ENCODE peak calls at places on chromosomes 12 and 14, in seven cellular contexts. L is HepG2, O is GM12878, S is T47D, X is H1, V is SK-N-SH, E is K562. N is an unnamed sample.

GRCh38 chr14:31937730-31938346 is 139.3 kb upstream of the ARHGAP5 start:
- DNase-seq in E (peak), S (no peak), O (peak), L (peak), V (no peak), X (no peak), N (peak)

GRCh38 chr14:69726761-69727511 is 40.0 kb upstream of the SRSF5 start:
- DNase-seq in S (peak), E (peak), L (peak), X (peak), V (peak), O (peak), N (no peak)

GRCh38 chr12:1474567-1475153 is 119.7 kb downstream of the FBXL14 start:
- DNase-seq in E (no peak), V (peak), S (no peak), O (no peak), L (no peak), X (no peak), N (peak)

GRCh38 chr12:51941011-51941561 is 10.4 kb upstream of the ACVR1B start:
- DNase-seq in S (no peak), X (no peak), O (no peak), V (peak), E (no peak), L (no peak), N (no peak)

GRCh38 chr14:104425763-104426691 is 153.5 kb upstream of the C14orf180 start:
- DNase-seq in L (no peak), X (no peak), O (no peak), E (no peak), V (no peak), S (no peak), N (no peak)

GRCh38 chr14:49995162-49995561 is 102.3 kb downstream of the ARF6 start:
- DNase-seq in L (no peak), X (no peak), S (no peak), E (no peak), O (no peak), V (no peak), N (no peak)

GRCh38 chr14:75877292-75877691 is 104.5 kb downstream of the TGFB3 start:
- DNase-seq in E (no peak), X (no peak), O (no peak), V (no peak), S (no peak), L (no peak), N (no peak)

GRCh38 chr14:61234215-61234916 is 46.8 kb downstream of the TMEM30B start:
- DNase-seq in O (no peak), E (no peak), L (no peak), S (no peak), V (no peak), X (no peak), N (no peak)

GRCh38 chr14:69986336-69986735 is 107.1 kb downstream of the SMOC1 start:
- DNase-seq in L (no peak), V (no peak), O (no peak), X (no peak), S (no peak), E (no peak), N (no peak)

GRCh38 chr14:89911018-89911919 is 43.3 kb downstream of the EFCAB11 start:
- DNase-seq in X (peak), L (peak), O (no peak), E (no peak), S (peak), V (no peak), N (no peak)

GRCh38 chr12:92561543-92561899 is 141.3 kb upstream of the PLEKHG7 start:
- DNase-seq in L (no peak), V (no peak), E (peak), X (no peak), O (no peak), S (peak), N (no peak)

GRCh38 chr12:39145175-39145999 is 240.0 kb upstream of the CPNE8 start:
- DNase-seq in X (peak), L (no peak), V (peak), E (no peak), S (no peak), O (no peak), N (no peak)

GRCh38 chr14:53538316-53538851 is 385.3 kb upstream of the DDHD1 start:
- DNase-seq in X (no peak), L (no peak), E (no peak), V (no peak), S (no peak), O (no peak), N (no peak)

GRCh38 chr12:68453278-68453677 is 121.1 kb upstream of the MDM1 start:
- DNase-seq in X (no peak), V (no peak), O (no peak), E (no peak), S (no peak), L (no peak), N (no peak)

GRCh38 chr12:62361048-62361447 is 100.8 kb downstream of the USP15 start:
- DNase-seq in O (no peak), L (no peak), V (no peak), E (no peak), X (no peak), S (no peak), N (no peak)

GRCh38 chr12:26090853-26091510 is 33.9 kb downstream of the BHLHE41 start:
- DNase-seq in L (peak), S (peak), O (no peak), E (no peak), V (no peak), X (no peak), N (no peak)

GRCh38 chr12:22255097-22255496 is 79.4 kb downstream of the ST8SIA1 start:
- DNase-seq in E (no peak), O (no peak), X (no peak), L (no peak), S (no peak), V (no peak), N (no peak)

GRCh38 chr12:113392988-113393579 is 10.6 kb downstream of the SDS start:
- DNase-seq in O (peak), V (peak), S (no peak), E (peak), L (peak), X (peak), N (peak)

GRCh38 chr14:81275995-81276698 is 55.4 kb upstream of the GTF2A1 start:
- DNase-seq in X (no peak), L (no peak), V (no peak), O (no peak), E (no peak), S (no peak), N (no peak)

GRCh38 chr14:54487771-54488170 is 1.0 kb downstream of the GMFB start:
- DNase-seq in V (peak), O (no peak), L (no peak), S (peak), E (no peak), X (no peak), N (no peak)

GRCh38 chr12:105278043-105278697 is 42.2 kb upstream of the APPL2 start:
- DNase-seq in O (no peak), V (peak), S (peak), E (peak), L (peak), X (no peak), N (no peak)

GRCh38 chr14:54718046-54718445 is 151.1 kb downstream of the SAMD4A start:
- DNase-seq in O (no peak), S (no peak), X (no peak), L (no peak), V (no peak), E (no peak), N (no peak)

GRCh38 chr12:58920956-58921861 is 905 bp upstream of the LRIG3 start:
- DNase-seq in S (no peak), E (no peak), V (no peak), O (no peak), X (no peak), L (peak), N (no peak)

GRCh38 chr12:65093571-65093970 is 27.5 kb downstream of the WIF1 start:
- DNase-seq in V (no peak), S (no peak), E (no peak), O (no peak), L (no peak), X (no peak), N (no peak)

DNA sequence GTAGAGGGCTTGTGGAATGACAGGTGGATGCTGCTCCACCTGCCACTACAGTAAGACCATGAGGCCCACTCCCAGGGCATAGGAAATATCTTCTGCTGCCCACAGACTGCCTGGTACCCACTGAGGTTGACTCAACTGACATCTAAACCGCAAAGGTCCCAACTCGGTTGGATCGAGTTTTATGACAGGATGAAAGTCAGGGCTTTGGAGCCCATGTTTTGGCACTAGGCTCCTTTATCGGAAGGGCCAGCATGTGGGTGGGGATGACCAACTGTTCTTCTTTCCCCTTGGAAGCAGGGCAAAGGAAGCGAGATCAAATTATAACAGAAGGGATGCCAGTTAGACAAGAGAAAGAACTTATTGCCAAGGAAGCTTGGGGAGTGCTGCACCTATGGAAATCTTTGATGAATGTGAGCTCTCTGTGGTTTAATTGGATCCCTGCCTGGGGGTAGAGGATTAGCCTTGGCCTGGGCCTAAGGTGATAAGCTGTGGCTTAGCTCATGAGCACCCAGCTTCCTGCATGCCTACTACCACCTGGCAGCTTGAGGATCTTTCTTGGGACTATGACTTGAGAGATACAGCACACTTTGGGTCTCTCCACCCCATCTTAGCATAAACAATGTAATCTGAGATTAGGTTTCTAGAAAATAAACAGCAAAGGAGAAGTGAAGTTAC is 121.8 kb downstream of the KCNA5 start:
- DNase-seq in E (no peak), O (no peak), X (no peak), V (no peak), L (no peak), S (no peak), N (no peak)
- TF ChIP-seq JUND in E (no peak), O (no peak), X (no peak), V (no peak), L (no peak), S (no peak), N (no peak)

GRCh38 chr12:6943719-6944380 is at the start of the genes C12orf57 and RNU7-1:
- DNase-seq in E (peak), L (peak), X (peak), V (peak), S (peak), O (peak), N (peak)

GRCh38 chr12:6944381-6945186 is 762 bp downstream of the C12orf57 start:
- DNase-seq in X (no peak), E (peak), V (peak), O (peak), S (peak), L (peak), N (peak)

GRCh38 chr12:6942331-6942665 is 1.3 kb upstream of the RNU7-1 start:
- DNase-seq in L (no peak), X (no peak), S (no peak), V (peak), O (no peak), E (no peak), N (no peak)

GRCh38 chr12:6941786-6942185 is 1.8 kb upstream of the RNU7-1 start:
- DNase-seq in E (no peak), S (no peak), V (no peak), O (no peak), L (no peak), X (peak), N (no peak)

DNA sequence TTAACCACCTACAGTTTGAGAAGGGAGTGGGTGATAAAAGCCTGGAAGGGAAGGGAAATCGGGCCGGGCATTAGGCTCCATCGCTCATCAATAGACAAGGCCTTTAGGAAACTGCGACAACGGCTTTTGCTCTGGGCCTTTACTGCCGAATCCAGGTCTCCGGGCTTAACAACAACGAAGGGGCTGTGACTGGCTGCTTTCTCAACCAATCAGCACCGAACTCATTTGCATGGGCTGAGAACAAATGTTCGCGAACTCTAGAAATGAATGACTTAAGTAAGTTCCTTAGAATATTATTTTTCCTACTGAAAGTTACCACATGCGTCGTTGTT is 263 bp upstream of the RNU7-1 start:
- DNase-seq in O (no peak), E (peak), L (peak), S (peak), X (peak), V (peak), N (peak)
- TF ChIP-seq JUND in O (no peak), E (no peak), L (no peak), S (no peak), X (no peak), V (no peak), N (no peak)

DNA sequence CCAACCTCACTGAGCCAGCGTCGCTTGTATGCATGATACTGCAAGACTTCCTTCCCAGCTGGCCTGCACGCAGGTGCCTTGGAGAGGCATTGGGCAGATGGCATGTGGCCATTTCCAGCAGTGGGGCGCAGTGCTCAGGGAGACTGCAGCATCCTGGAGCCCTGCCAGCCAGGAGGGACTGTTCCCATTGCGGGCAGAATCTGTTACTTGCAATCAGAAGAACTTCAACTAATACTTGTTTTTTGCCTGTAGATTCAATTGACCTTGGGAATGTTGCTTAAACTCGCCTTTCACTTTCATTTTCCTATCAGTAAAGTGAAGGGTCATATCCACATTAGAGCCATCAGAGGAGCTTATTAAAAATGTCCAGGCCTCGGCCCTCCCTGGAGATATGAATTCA is 29.8 kb downstream of the ANKRD9 start:
- DNase-seq in O (no peak), E (no peak), V (peak), L (no peak), X (no peak), S (no peak), N (no peak)
- TF ChIP-seq JUND in O (no peak), E (no peak), V (no peak), L (no peak), X (no peak), S (no peak), N (no peak)

DNA sequence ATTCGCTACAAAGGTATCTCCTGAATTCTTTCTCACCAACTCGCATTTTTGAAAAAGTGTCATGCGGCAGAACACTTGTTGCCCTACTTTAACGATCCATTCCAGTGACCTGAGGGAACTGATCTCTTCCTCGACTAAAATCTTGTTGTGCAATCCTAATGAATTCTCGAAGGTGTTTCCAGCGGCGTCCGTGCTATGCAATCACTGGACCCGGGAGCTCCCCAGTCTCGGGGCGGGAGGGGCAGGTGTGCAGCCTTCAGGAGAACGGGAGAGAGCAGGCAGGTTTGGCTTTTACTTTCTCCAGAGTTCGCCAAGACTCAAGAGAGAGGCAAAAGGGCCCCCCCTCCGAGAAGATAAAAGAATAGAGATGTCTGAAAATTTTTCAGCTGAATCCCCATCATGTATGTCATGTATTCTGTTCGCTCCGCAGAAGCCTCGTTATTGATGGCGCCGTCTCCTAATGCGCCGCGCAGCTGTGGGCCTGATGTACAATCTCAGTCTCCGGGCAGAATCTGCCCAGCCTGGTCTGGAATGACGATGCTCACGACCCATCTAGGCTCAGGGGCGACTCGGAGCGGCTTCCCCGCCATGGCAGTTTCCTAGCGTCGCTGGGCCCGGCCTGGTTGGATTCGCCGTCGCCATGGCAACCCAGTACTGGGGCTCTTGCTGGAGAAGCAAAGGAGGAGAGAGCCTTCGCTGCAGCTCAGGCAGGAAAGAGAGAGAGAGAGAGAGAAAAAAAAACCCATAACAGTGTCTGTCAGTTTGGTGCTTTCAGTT is 38.3 kb downstream of the PLXNC1 start:
- DNase-seq in S (no peak), E (no peak), V (peak), O (no peak), L (no peak), X (peak), N (no peak)
- TF ChIP-seq JUND in S (no peak), E (no peak), V (no peak), O (no peak), L (no peak), X (no peak), N (no peak)

N was measured in HCT116.